ENCODE peak calls at places on chromosomes 12 and 14, in seven cellular contexts. R, K, W, S, A, Z and T are unnamed samples.
A peak's percentile ranks its signal among the peaks of the same experiment; 100 is the strongest.

GRCh38 chr12:126784328-126784921 is 1482.5 kb upstream of the TMEM132C start:
- DNase-seq in Z (no peak), A (peak; percentile 29), R (no peak), K (peak; percentile 21), W (peak; percentile 65), S (peak; percentile 11), T (peak; percentile 26)

GRCh38 chr14:100065942-100066574 is 836 bp downstream of the EVL start:
- DNase-seq in A (peak; percentile 37), W (peak; percentile 95), S (no peak), Z (no peak), K (peak; percentile 89), R (no peak), T (peak; percentile 97)

GRCh38 chr12:118061011-118061875 is at the start of gene WSB2:
- DNase-seq in A (peak; percentile 57), W (peak; percentile 58), Z (no peak), S (peak; percentile 35), K (peak; percentile 68), R (peak; percentile 84), T (no peak)

GRCh38 chr12:104805186-104805585 is 152.9 kb downstream of the SLC41A2 start:
- DNase-seq in K (no peak), Z (no peak), S (no peak), A (peak; percentile 70), R (no peak), W (no peak), T (no peak)

GRCh38 chr12:46268349-46268616 is 560 bp downstream of the SLC38A1 start:
- DNase-seq in W (no peak), R (no peak), A (peak; percentile 16), K (peak; percentile 24), Z (no peak), S (no peak), T (peak; percentile 18)

GRCh38 chr12:124508323-124509096 is 58.9 kb downstream of the NCOR2 start:
- DNase-seq in S (no peak), A (peak; percentile 61), K (no peak), Z (no peak), R (no peak), W (peak; percentile 34), T (no peak)

GRCh38 chr12:22126758-22127157 is 80.7 kb downstream of the CMAS start:
- DNase-seq in S (no peak), K (no peak), R (no peak), W (no peak), A (no peak), Z (no peak), T (no peak)

GRCh38 chr12:117685115-117685926 is 283.5 kb downstream of the KSR2 start:
- DNase-seq in S (peak; percentile 29), K (peak; percentile 10), W (no peak), A (peak; percentile 95), R (no peak), Z (peak; percentile 65), T (no peak)

GRCh38 chr14:105854600-105855245 is 328.3 kb downstream of the TMEM121 start:
- DNase-seq in S (no peak), A (no peak), Z (no peak), R (peak; percentile 5), W (no peak), K (peak; percentile 2), T (no peak)

GRCh38 chr12:79397609-79398008 is 293.2 kb downstream of the PAWR start:
- DNase-seq in S (no peak), Z (no peak), K (no peak), R (no peak), W (no peak), A (no peak), T (no peak)

GRCh38 chr12:46556820-46557524 is 184.4 kb upstream of the SLC38A2 start:
- DNase-seq in K (no peak), A (peak; percentile 96), W (no peak), S (no peak), Z (no peak), R (no peak), T (no peak)

GRCh38 chr14:103109789-103110415 is 13.4 kb upstream of the TNFAIP2 start:
- DNase-seq in S (no peak), W (no peak), A (peak; percentile 81), R (no peak), K (no peak), Z (peak; percentile 29), T (no peak)

GRCh38 chr14:64763801-64764511 is 59.7 kb downstream of the PLEKHG3 start:
- DNase-seq in S (no peak), Z (no peak), A (no peak), R (no peak), K (no peak), W (no peak), T (no peak)

GRCh38 chr12:96677363-96677762 is 188.0 kb downstream of the CFAP54 start:
- DNase-seq in W (no peak), Z (no peak), A (no peak), S (no peak), K (no peak), R (no peak), T (no peak)

GRCh38 chr14:72636871-72637270 is 257.0 kb downstream of the DPF3 start:
- DNase-seq in R (no peak), A (no peak), S (no peak), K (no peak), Z (no peak), W (no peak), T (no peak)

GRCh38 chr12:51218607-51219161 is 822 bp upstream of the POU6F1 start:
- DNase-seq in S (no peak), A (no peak), R (no peak), Z (no peak), K (no peak), W (peak; percentile 9), T (no peak)

GRCh38 chr12:48765753-48766162 is 23.1 kb downstream of the ADCY6 start:
- DNase-seq in W (peak; percentile 60), S (no peak), K (peak; percentile 11), Z (no peak), R (no peak), A (peak; percentile 54), T (no peak)

GRCh38 chr12:1573960-1574862 is 20.2 kb downstream of the FBXL14 start:
- DNase-seq in W (no peak), A (peak; percentile 43), R (no peak), S (no peak), Z (no peak), K (no peak), T (no peak)

GRCh38 chr12:1574863-1575254 is 19.5 kb downstream of the FBXL14 start:
- DNase-seq in W (no peak), K (no peak), R (no peak), Z (no peak), S (no peak), A (no peak), T (no peak)

GRCh38 chr12:1575799-1576401 is 18.5 kb downstream of the FBXL14 start:
- DNase-seq in R (no peak), W (no peak), A (peak; percentile 66), Z (no peak), K (no peak), S (no peak), T (no peak)

GRCh38 chr12:1576410-1577240 is 17.8 kb downstream of the FBXL14 start:
- DNase-seq in K (no peak), W (no peak), R (no peak), A (peak; percentile 79), S (no peak), Z (no peak), T (no peak)

DNA sequence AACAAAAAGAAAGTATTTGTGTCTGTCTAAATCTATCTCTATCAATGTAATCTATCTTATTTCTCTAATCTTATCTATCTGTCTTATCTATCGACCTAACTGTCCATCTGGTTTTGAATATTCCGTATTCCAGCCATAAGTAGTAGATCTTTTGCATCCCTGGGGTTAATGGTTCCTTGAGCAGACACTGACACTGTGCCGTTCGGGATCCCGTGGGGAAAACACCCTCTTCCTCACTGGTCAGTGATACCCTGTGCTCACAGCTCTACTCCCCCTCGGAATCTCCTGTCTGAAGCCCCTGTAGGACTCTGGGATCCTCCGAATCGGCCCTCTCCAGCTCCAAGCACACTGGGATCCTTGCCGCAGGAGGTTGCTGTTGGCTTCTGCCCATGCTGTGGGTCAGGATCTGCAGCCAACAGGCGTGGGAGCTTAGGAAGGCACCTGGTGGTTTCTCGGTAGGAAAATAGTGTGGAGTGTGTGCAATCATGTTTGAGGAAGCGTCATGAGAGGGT is 19.0 kb downstream of the FBXL14 start:
- DNase-seq in K (no peak), R (no peak), Z (no peak), S (no peak), A (peak; percentile 49), W (no peak), T (no peak)
- H3K4me3 ChIP-seq in K (no peak overlapping the region), R (peak overlapping the region; percentile 45), Z (no peak overlapping the region), S (no peak overlapping the region), A (no peak overlapping the region), W (no peak overlapping the region), T (no peak overlapping the region)

DNA sequence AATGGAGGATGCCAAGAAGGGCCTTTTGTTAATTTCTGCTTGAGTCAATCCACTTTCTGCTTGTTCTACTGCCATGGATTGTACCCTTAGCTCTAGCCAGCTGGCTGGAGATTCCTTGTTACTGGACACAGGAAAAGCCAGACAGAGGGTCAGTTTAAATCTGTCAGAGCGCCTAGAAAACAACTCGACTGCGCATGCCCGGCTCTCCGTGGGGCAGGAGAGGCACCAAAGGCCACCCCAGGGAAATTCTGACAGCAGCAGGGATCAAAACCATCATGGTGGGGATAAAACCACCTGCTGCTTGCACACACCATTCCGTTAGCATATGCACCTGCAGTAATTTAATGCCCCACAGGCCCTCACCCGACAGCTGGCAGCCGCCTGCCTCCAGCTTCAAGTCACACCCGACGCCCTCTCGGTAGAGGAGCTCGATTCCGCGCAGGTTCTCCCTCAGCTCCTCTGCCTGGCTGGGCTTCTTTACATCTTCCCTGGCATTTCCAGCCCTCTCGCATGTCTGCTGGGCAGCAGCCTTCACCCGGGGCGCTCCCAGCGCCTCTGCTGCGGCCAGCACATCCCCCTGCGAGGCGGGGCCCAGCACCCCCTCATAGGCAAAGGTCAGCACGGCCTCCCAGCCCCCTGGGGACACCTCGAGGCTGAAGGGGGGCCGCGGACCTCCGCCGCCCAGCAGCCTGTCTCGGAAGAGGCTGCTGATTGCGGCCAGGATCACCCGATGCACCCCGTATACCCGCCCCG is 1.1 kb downstream of the KLHL33 start:
- DNase-seq in A (no peak), Z (no peak), W (no peak), S (no peak), R (peak; percentile 62), K (no peak), T (no peak)
- H3K4me3 ChIP-seq in A (peak overlapping the region; percentile 31), Z (no peak overlapping the region), W (no peak overlapping the region), S (peak overlapping the region; percentile 44), R (peak overlapping the region; percentile 63), K (no peak overlapping the region), T (no peak overlapping the region)

GRCh38 chr14:106874365-106874764 is 1348.0 kb downstream of the TMEM121 start:
- DNase-seq in A (no peak), Z (no peak), S (no peak), R (no peak), K (peak; percentile 77), W (peak; percentile 45), T (peak; percentile 92)
- H3K4me3 ChIP-seq in A (no peak overlapping the region), Z (no peak overlapping the region), S (no peak overlapping the region), R (no peak overlapping the region), K (no peak overlapping the region), W (no peak overlapping the region), T (no peak overlapping the region)

DNA sequence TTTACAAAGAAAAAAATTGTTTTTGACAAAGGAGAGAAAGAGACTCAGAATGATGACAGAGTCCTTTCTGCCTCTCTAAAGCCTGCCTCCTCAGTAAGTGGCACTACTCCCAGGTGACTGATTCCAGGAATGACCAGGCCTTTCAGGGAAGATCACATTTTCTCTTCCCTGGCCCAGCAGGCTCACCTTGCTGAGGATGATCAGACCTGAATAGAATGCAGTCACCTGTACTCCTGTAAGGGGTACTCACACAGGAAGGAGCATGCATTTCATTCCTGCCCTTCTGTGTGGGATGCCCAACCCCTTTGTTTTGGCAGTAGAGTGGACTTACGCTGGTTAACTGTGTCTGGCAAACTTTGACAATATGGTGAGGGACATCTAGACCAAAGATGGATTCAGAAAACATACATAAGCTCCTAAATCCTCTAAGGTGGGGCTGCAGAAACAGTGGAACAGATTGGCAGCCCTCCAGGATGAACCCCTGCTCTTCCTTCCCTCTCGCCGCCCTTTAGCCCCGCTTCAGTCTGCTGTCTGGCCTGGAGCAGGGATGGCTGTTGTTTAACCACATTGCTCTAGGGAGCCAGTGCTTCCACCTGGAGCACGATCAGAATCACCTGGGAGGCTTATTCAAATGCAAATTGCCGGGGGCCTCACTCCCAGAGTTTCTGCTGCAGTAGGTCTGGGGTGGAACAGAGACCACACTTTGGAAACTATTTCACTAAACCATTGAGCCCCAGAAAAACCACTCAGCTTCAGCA is 29.8 kb downstream of the ERG28 start:
- DNase-seq in S (no peak), R (no peak), W (no peak), A (no peak), Z (no peak), K (no peak), T (no peak)
- H3K4me3 ChIP-seq in S (no peak overlapping the region), R (no peak overlapping the region), W (no peak overlapping the region), A (no peak overlapping the region), Z (no peak overlapping the region), K (no peak overlapping the region), T (no peak overlapping the region)